ENCODE peak calls at places on chromosomes 6 and 20, in nine cellular contexts. One of them, this sample, is unnamed.

GRCh38 chr20:63227260-63227659 is 8.4 kb upstream of the BIRC7 start:
- DNase-seq in NCI-H1092 treated with DMSO at 0.1 percent for 48 hours: no peak
- DNase-seq in stimulated activated naive B cell treated with anti-CD40 and anti-IgM and Interleukin-4, amounts not matched to agents 10 μg/mL and 1 μg/mL and 100 μg/mL, for 72 hours: no peak
- DNase-seq in HEK293T: no peak
- DNase-seq in lung: no peak
- DNase-seq in AML-193: no peak
- DNase-seq in DMS 273 treated with DMSO at 0.1 percent for 48 hours: no peak
- DNase-seq in Calu3: no peak
- DNase-seq in left ventricle myocardium inferior: no peak
- DNase-seq in this sample: no peak

GRCh38 chr6:142885182-142885867 is 59.7 kb downstream of the HIVEP2 start:
- DNase-seq in HEK293T: peak; percentile 58
- DNase-seq in NCI-H1092 treated with DMSO at 0.1 percent for 48 hours: no peak
- DNase-seq in lung: peak; percentile 39
- DNase-seq in stimulated activated naive B cell treated with anti-CD40 and anti-IgM and Interleukin-4, amounts not matched to agents 10 μg/mL and 1 μg/mL and 100 μg/mL, for 72 hours: peak; percentile 59
- DNase-seq in AML-193: no peak
- DNase-seq in left ventricle myocardium inferior: no peak
- DNase-seq in DMS 273 treated with DMSO at 0.1 percent for 48 hours: no peak
- DNase-seq in Calu3: peak; percentile 71
- DNase-seq in this sample: peak; percentile 40

GRCh38 chr20:38997622-38998021 is 35.5 kb downstream of the DHX35 start:
- DNase-seq in stimulated activated naive B cell treated with anti-CD40 and anti-IgM and Interleukin-4, amounts not matched to agents 10 μg/mL and 1 μg/mL and 100 μg/mL, for 72 hours: no peak
- DNase-seq in HEK293T: no peak
- DNase-seq in DMS 273 treated with DMSO at 0.1 percent for 48 hours: no peak
- DNase-seq in lung: no peak
- DNase-seq in AML-193: no peak
- DNase-seq in Calu3: no peak
- DNase-seq in NCI-H1092 treated with DMSO at 0.1 percent for 48 hours: no peak
- DNase-seq in left ventricle myocardium inferior: no peak
- DNase-seq in this sample: no peak

GRCh38 chr6:106177786-106178185 is 91.7 kb downstream of the PRDM1 start:
- DNase-seq in AML-193: no peak
- DNase-seq in DMS 273 treated with DMSO at 0.1 percent for 48 hours: no peak
- DNase-seq in Calu3: no peak
- DNase-seq in NCI-H1092 treated with DMSO at 0.1 percent for 48 hours: no peak
- DNase-seq in left ventricle myocardium inferior: no peak
- DNase-seq in stimulated activated naive B cell treated with anti-CD40 and anti-IgM and Interleukin-4, amounts not matched to agents 10 μg/mL and 1 μg/mL and 100 μg/mL, for 72 hours: no peak
- DNase-seq in lung: no peak
- DNase-seq in HEK293T: no peak
- DNase-seq in this sample: no peak

GRCh38 chr6:139378226-139378625 is 3.8 kb upstream of the CITED2 start:
- DNase-seq in left ventricle myocardium inferior: no peak
- DNase-seq in lung: no peak
- DNase-seq in DMS 273 treated with DMSO at 0.1 percent for 48 hours: no peak
- DNase-seq in AML-193: no peak
- DNase-seq in NCI-H1092 treated with DMSO at 0.1 percent for 48 hours: no peak
- DNase-seq in HEK293T: no peak
- DNase-seq in stimulated activated naive B cell treated with anti-CD40 and anti-IgM and Interleukin-4, amounts not matched to agents 10 μg/mL and 1 μg/mL and 100 μg/mL, for 72 hours: no peak
- DNase-seq in Calu3: no peak
- DNase-seq in this sample: no peak

GRCh38 chr20:51119914-51120313 is 97.0 kb upstream of the KCNG1 start:
- DNase-seq in left ventricle myocardium inferior: no peak
- DNase-seq in HEK293T: no peak
- DNase-seq in DMS 273 treated with DMSO at 0.1 percent for 48 hours: no peak
- DNase-seq in stimulated activated naive B cell treated with anti-CD40 and anti-IgM and Interleukin-4, amounts not matched to agents 10 μg/mL and 1 μg/mL and 100 μg/mL, for 72 hours: no peak
- DNase-seq in lung: no peak
- DNase-seq in NCI-H1092 treated with DMSO at 0.1 percent for 48 hours: no peak
- DNase-seq in Calu3: no peak
- DNase-seq in AML-193: no peak
- DNase-seq in this sample: no peak

GRCh38 chr20:11274137-11274536 is 600.3 kb upstream of the JAG1 start:
- DNase-seq in HEK293T: peak; percentile 60
- DNase-seq in lung: no peak
- DNase-seq in AML-193: peak; percentile 56
- DNase-seq in Calu3: peak; percentile 38
- DNase-seq in DMS 273 treated with DMSO at 0.1 percent for 48 hours: peak; percentile 44
- DNase-seq in left ventricle myocardium inferior: no peak
- DNase-seq in NCI-H1092 treated with DMSO at 0.1 percent for 48 hours: peak; percentile 80
- DNase-seq in stimulated activated naive B cell treated with anti-CD40 and anti-IgM and Interleukin-4, amounts not matched to agents 10 μg/mL and 1 μg/mL and 100 μg/mL, for 72 hours: no peak
- DNase-seq in this sample: peak; percentile 54

GRCh38 chr6:31771992-31772358 is 5.2 kb downstream of the VWA7 start:
- DNase-seq in NCI-H1092 treated with DMSO at 0.1 percent for 48 hours: no peak
- DNase-seq in HEK293T: no peak
- DNase-seq in DMS 273 treated with DMSO at 0.1 percent for 48 hours: no peak
- DNase-seq in left ventricle myocardium inferior: no peak
- DNase-seq in Calu3: no peak
- DNase-seq in AML-193: no peak
- DNase-seq in lung: no peak
- DNase-seq in stimulated activated naive B cell treated with anti-CD40 and anti-IgM and Interleukin-4, amounts not matched to agents 10 μg/mL and 1 μg/mL and 100 μg/mL, for 72 hours: no peak
- DNase-seq in this sample: no peak

GRCh38 chr6:38638941-38639497 is 710 bp downstream of the BTBD9 start:
- DNase-seq in HEK293T: peak; percentile 44
- DNase-seq in lung: peak; percentile 44
- DNase-seq in stimulated activated naive B cell treated with anti-CD40 and anti-IgM and Interleukin-4, amounts not matched to agents 10 μg/mL and 1 μg/mL and 100 μg/mL, for 72 hours: peak; percentile 34
- DNase-seq in left ventricle myocardium inferior: no peak
- DNase-seq in DMS 273 treated with DMSO at 0.1 percent for 48 hours: no peak
- DNase-seq in NCI-H1092 treated with DMSO at 0.1 percent for 48 hours: no peak
- DNase-seq in AML-193: peak; percentile 22
- DNase-seq in Calu3: peak; percentile 46
- DNase-seq in this sample: no peak

GRCh38 chr6:152783217-152783878 is 32.8 kb downstream of the VIP start:
- DNase-seq in DMS 273 treated with DMSO at 0.1 percent for 48 hours: no peak
- DNase-seq in lung: no peak
- DNase-seq in NCI-H1092 treated with DMSO at 0.1 percent for 48 hours: no peak
- DNase-seq in stimulated activated naive B cell treated with anti-CD40 and anti-IgM and Interleukin-4, amounts not matched to agents 10 μg/mL and 1 μg/mL and 100 μg/mL, for 72 hours: no peak
- DNase-seq in left ventricle myocardium inferior: no peak
- DNase-seq in Calu3: no peak
- DNase-seq in HEK293T: no peak
- DNase-seq in AML-193: no peak
- DNase-seq in this sample: no peak

GRCh38 chr6:41027251-41027650 is 11.8 kb downstream of the UNC5CL start:
- DNase-seq in HEK293T: no peak
- DNase-seq in DMS 273 treated with DMSO at 0.1 percent for 48 hours: no peak
- DNase-seq in lung: no peak
- DNase-seq in AML-193: no peak
- DNase-seq in NCI-H1092 treated with DMSO at 0.1 percent for 48 hours: no peak
- DNase-seq in left ventricle myocardium inferior: no peak
- DNase-seq in Calu3: no peak
- DNase-seq in stimulated activated naive B cell treated with anti-CD40 and anti-IgM and Interleukin-4, amounts not matched to agents 10 μg/mL and 1 μg/mL and 100 μg/mL, for 72 hours: no peak
- DNase-seq in this sample: no peak

GRCh38 chr6:113122060-113122459 is 735.1 kb upstream of the MARCKS start:
- DNase-seq in left ventricle myocardium inferior: no peak
- DNase-seq in Calu3: peak; percentile 44
- DNase-seq in lung: no peak
- DNase-seq in NCI-H1092 treated with DMSO at 0.1 percent for 48 hours: no peak
- DNase-seq in DMS 273 treated with DMSO at 0.1 percent for 48 hours: no peak
- DNase-seq in stimulated activated naive B cell treated with anti-CD40 and anti-IgM and Interleukin-4, amounts not matched to agents 10 μg/mL and 1 μg/mL and 100 μg/mL, for 72 hours: no peak
- DNase-seq in AML-193: no peak
- DNase-seq in HEK293T: peak; percentile 17
- DNase-seq in this sample: no peak

GRCh38 chr20:48983423-48984400 is 62.2 kb downstream of the ARFGEF2 start:
- DNase-seq in Calu3: peak; percentile 77
- DNase-seq in lung: no peak
- DNase-seq in left ventricle myocardium inferior: peak; percentile 18
- DNase-seq in HEK293T: no peak
- DNase-seq in stimulated activated naive B cell treated with anti-CD40 and anti-IgM and Interleukin-4, amounts not matched to agents 10 μg/mL and 1 μg/mL and 100 μg/mL, for 72 hours: no peak
- DNase-seq in DMS 273 treated with DMSO at 0.1 percent for 48 hours: no peak
- DNase-seq in NCI-H1092 treated with DMSO at 0.1 percent for 48 hours: no peak
- DNase-seq in AML-193: no peak
- DNase-seq in this sample: no peak

GRCh38 chr6:128456510-128457244 is 63.7 kb downstream of the PTPRK start:
- DNase-seq in Calu3: no peak
- DNase-seq in stimulated activated naive B cell treated with anti-CD40 and anti-IgM and Interleukin-4, amounts not matched to agents 10 μg/mL and 1 μg/mL and 100 μg/mL, for 72 hours: no peak
- DNase-seq in DMS 273 treated with DMSO at 0.1 percent for 48 hours: no peak
- DNase-seq in lung: no peak
- DNase-seq in left ventricle myocardium inferior: no peak
- DNase-seq in NCI-H1092 treated with DMSO at 0.1 percent for 48 hours: no peak
- DNase-seq in AML-193: no peak
- DNase-seq in HEK293T: no peak
- DNase-seq in this sample: no peak

GRCh38 chr6:51528556-51528955 is 558.9 kb downstream of the PKHD1 start:
- DNase-seq in stimulated activated naive B cell treated with anti-CD40 and anti-IgM and Interleukin-4, amounts not matched to agents 10 μg/mL and 1 μg/mL and 100 μg/mL, for 72 hours: no peak
- DNase-seq in NCI-H1092 treated with DMSO at 0.1 percent for 48 hours: no peak
- DNase-seq in HEK293T: no peak
- DNase-seq in lung: no peak
- DNase-seq in AML-193: no peak
- DNase-seq in left ventricle myocardium inferior: no peak
- DNase-seq in DMS 273 treated with DMSO at 0.1 percent for 48 hours: no peak
- DNase-seq in Calu3: no peak
- DNase-seq in this sample: no peak

GRCh38 chr20:46159101-46159897 is 41.2 kb downstream of the CD40 start:
- DNase-seq in stimulated activated naive B cell treated with anti-CD40 and anti-IgM and Interleukin-4, amounts not matched to agents 10 μg/mL and 1 μg/mL and 100 μg/mL, for 72 hours: no peak
- DNase-seq in AML-193: no peak
- DNase-seq in NCI-H1092 treated with DMSO at 0.1 percent for 48 hours: no peak
- DNase-seq in Calu3: no peak
- DNase-seq in DMS 273 treated with DMSO at 0.1 percent for 48 hours: no peak
- DNase-seq in lung: no peak
- DNase-seq in HEK293T: no peak
- DNase-seq in left ventricle myocardium inferior: no peak
- DNase-seq in this sample: no peak

GRCh38 chr20:37305079-37305478 is 15.6 kb downstream of the MANBAL start:
- DNase-seq in HEK293T: no peak
- DNase-seq in AML-193: no peak
- DNase-seq in left ventricle myocardium inferior: no peak
- DNase-seq in DMS 273 treated with DMSO at 0.1 percent for 48 hours: no peak
- DNase-seq in stimulated activated naive B cell treated with anti-CD40 and anti-IgM and Interleukin-4, amounts not matched to agents 10 μg/mL and 1 μg/mL and 100 μg/mL, for 72 hours: no peak
- DNase-seq in lung: no peak
- DNase-seq in Calu3: no peak
- DNase-seq in NCI-H1092 treated with DMSO at 0.1 percent for 48 hours: no peak
- DNase-seq in this sample: no peak

GRCh38 chr6:13611715-13612114 is 3.4 kb upstream of the NOL7 start:
- DNase-seq in lung: no peak
- DNase-seq in stimulated activated naive B cell treated with anti-CD40 and anti-IgM and Interleukin-4, amounts not matched to agents 10 μg/mL and 1 μg/mL and 100 μg/mL, for 72 hours: no peak
- DNase-seq in HEK293T: no peak
- DNase-seq in left ventricle myocardium inferior: no peak
- DNase-seq in NCI-H1092 treated with DMSO at 0.1 percent for 48 hours: no peak
- DNase-seq in AML-193: no peak
- DNase-seq in DMS 273 treated with DMSO at 0.1 percent for 48 hours: no peak
- DNase-seq in Calu3: no peak
- DNase-seq in this sample: no peak

GRCh38 chr6:81853975-81854374 is 101.5 kb upstream of the TENT5A start:
- DNase-seq in AML-193: no peak
- DNase-seq in stimulated activated naive B cell treated with anti-CD40 and anti-IgM and Interleukin-4, amounts not matched to agents 10 μg/mL and 1 μg/mL and 100 μg/mL, for 72 hours: no peak
- DNase-seq in lung: no peak
- DNase-seq in DMS 273 treated with DMSO at 0.1 percent for 48 hours: no peak
- DNase-seq in HEK293T: no peak
- DNase-seq in NCI-H1092 treated with DMSO at 0.1 percent for 48 hours: no peak
- DNase-seq in Calu3: no peak
- DNase-seq in left ventricle myocardium inferior: no peak
- DNase-seq in this sample: no peak

GRCh38 chr6:156618600-156619205 is 158.5 kb upstream of the ARID1B start:
- DNase-seq in HEK293T: peak; percentile 56
- DNase-seq in left ventricle myocardium inferior: no peak
- DNase-seq in stimulated activated naive B cell treated with anti-CD40 and anti-IgM and Interleukin-4, amounts not matched to agents 10 μg/mL and 1 μg/mL and 100 μg/mL, for 72 hours: no peak
- DNase-seq in AML-193: no peak
- DNase-seq in Calu3: no peak
- DNase-seq in lung: peak; percentile 40
- DNase-seq in NCI-H1092 treated with DMSO at 0.1 percent for 48 hours: peak; percentile 99
- DNase-seq in DMS 273 treated with DMSO at 0.1 percent for 48 hours: peak; percentile 88
- DNase-seq in this sample: no peak

GRCh38 chr20:5834436-5835005 is 84.3 kb downstream of the SHLD1 start:
- DNase-seq in NCI-H1092 treated with DMSO at 0.1 percent for 48 hours: no peak
- DNase-seq in left ventricle myocardium inferior: no peak
- DNase-seq in stimulated activated naive B cell treated with anti-CD40 and anti-IgM and Interleukin-4, amounts not matched to agents 10 μg/mL and 1 μg/mL and 100 μg/mL, for 72 hours: no peak
- DNase-seq in lung: no peak
- DNase-seq in AML-193: peak; percentile 55
- DNase-seq in HEK293T: no peak
- DNase-seq in Calu3: no peak
- DNase-seq in DMS 273 treated with DMSO at 0.1 percent for 48 hours: no peak
- DNase-seq in this sample: no peak

GRCh38 chr20:1929460-1929859 is 34.3 kb downstream of the SIRPA start:
- DNase-seq in stimulated activated naive B cell treated with anti-CD40 and anti-IgM and Interleukin-4, amounts not matched to agents 10 μg/mL and 1 μg/mL and 100 μg/mL, for 72 hours: no peak
- DNase-seq in AML-193: no peak
- DNase-seq in DMS 273 treated with DMSO at 0.1 percent for 48 hours: no peak
- DNase-seq in HEK293T: no peak
- DNase-seq in left ventricle myocardium inferior: no peak
- DNase-seq in Calu3: no peak
- DNase-seq in NCI-H1092 treated with DMSO at 0.1 percent for 48 hours: no peak
- DNase-seq in lung: no peak
- DNase-seq in this sample: no peak

GRCh38 chr6:13666194-13667105 is 45.2 kb downstream of the RANBP9 start:
- DNase-seq in lung: no peak
- DNase-seq in stimulated activated naive B cell treated with anti-CD40 and anti-IgM and Interleukin-4, amounts not matched to agents 10 μg/mL and 1 μg/mL and 100 μg/mL, for 72 hours: no peak
- DNase-seq in Calu3: no peak
- DNase-seq in HEK293T: no peak
- DNase-seq in NCI-H1092 treated with DMSO at 0.1 percent for 48 hours: no peak
- DNase-seq in AML-193: no peak
- DNase-seq in DMS 273 treated with DMSO at 0.1 percent for 48 hours: no peak
- DNase-seq in left ventricle myocardium inferior: no peak
- DNase-seq in this sample: no peak

GRCh38 chr20:62694868-62695267 is 13.8 kb upstream of the NTSR1 start:
- DNase-seq in stimulated activated naive B cell treated with anti-CD40 and anti-IgM and Interleukin-4, amounts not matched to agents 10 μg/mL and 1 μg/mL and 100 μg/mL, for 72 hours: no peak
- DNase-seq in Calu3: no peak
- DNase-seq in AML-193: no peak
- DNase-seq in NCI-H1092 treated with DMSO at 0.1 percent for 48 hours: no peak
- DNase-seq in left ventricle myocardium inferior: no peak
- DNase-seq in DMS 273 treated with DMSO at 0.1 percent for 48 hours: no peak
- DNase-seq in HEK293T: no peak
- DNase-seq in lung: no peak
- DNase-seq in this sample: no peak

GRCh38 chr20:3691306-3691705 is 9.5 kb upstream of the ADAM33 start:
- DNase-seq in HEK293T: no peak
- DNase-seq in AML-193: no peak
- DNase-seq in DMS 273 treated with DMSO at 0.1 percent for 48 hours: no peak
- DNase-seq in Calu3: no peak
- DNase-seq in NCI-H1092 treated with DMSO at 0.1 percent for 48 hours: no peak
- DNase-seq in stimulated activated naive B cell treated with anti-CD40 and anti-IgM and Interleukin-4, amounts not matched to agents 10 μg/mL and 1 μg/mL and 100 μg/mL, for 72 hours: no peak
- DNase-seq in lung: no peak
- DNase-seq in left ventricle myocardium inferior: no peak
- DNase-seq in this sample: no peak

GRCh38 chr6:129936329-129937165 is 75.4 kb upstream of the TMEM244 start:
- DNase-seq in left ventricle myocardium inferior: no peak
- DNase-seq in lung: no peak
- DNase-seq in AML-193: peak; percentile 73
- DNase-seq in DMS 273 treated with DMSO at 0.1 percent for 48 hours: peak; percentile 12
- DNase-seq in stimulated activated naive B cell treated with anti-CD40 and anti-IgM and Interleukin-4, amounts not matched to agents 10 μg/mL and 1 μg/mL and 100 μg/mL, for 72 hours: no peak
- DNase-seq in NCI-H1092 treated with DMSO at 0.1 percent for 48 hours: no peak
- DNase-seq in HEK293T: peak; percentile 60
- DNase-seq in Calu3: peak; percentile 55
- DNase-seq in this sample: no peak

GRCh38 chr6:11188161-11188915 is 44.1 kb downstream of the NEDD9 start:
- DNase-seq in NCI-H1092 treated with DMSO at 0.1 percent for 48 hours: no peak
- DNase-seq in AML-193: no peak
- DNase-seq in left ventricle myocardium inferior: no peak
- DNase-seq in lung: no peak
- DNase-seq in DMS 273 treated with DMSO at 0.1 percent for 48 hours: no peak
- DNase-seq in Calu3: peak; percentile 39
- DNase-seq in HEK293T: no peak
- DNase-seq in stimulated activated naive B cell treated with anti-CD40 and anti-IgM and Interleukin-4, amounts not matched to agents 10 μg/mL and 1 μg/mL and 100 μg/mL, for 72 hours: no peak
- DNase-seq in this sample: peak; percentile 62

GRCh38 chr6:44128020-44128917 is 915 bp downstream of the TMEM63B start:
- DNase-seq in stimulated activated naive B cell treated with anti-CD40 and anti-IgM and Interleukin-4, amounts not matched to agents 10 μg/mL and 1 μg/mL and 100 μg/mL, for 72 hours: no peak
- DNase-seq in DMS 273 treated with DMSO at 0.1 percent for 48 hours: no peak
- DNase-seq in HEK293T: peak; percentile 49
- DNase-seq in AML-193: peak; percentile 38
- DNase-seq in NCI-H1092 treated with DMSO at 0.1 percent for 48 hours: peak; percentile 47
- DNase-seq in Calu3: peak; percentile 69
- DNase-seq in lung: no peak
- DNase-seq in left ventricle myocardium inferior: peak; percentile 40
- DNase-seq in this sample: peak; percentile 23

This sample was measured in prostate gland.